ENCODE peak calls at places on chromosomes 6 and 20, in nine cellular contexts. M is stimulated activated CD8-positive, alpha-beta memory T cell treated with anti-CD3 and anti-CD28 coated beads, Interleukin-2, amount 100 ng/mL, for 1 hour; Z is pulmonary artery endothelial cell; E is amniotic epithelial cell; V is NCI-H2171; K is NCI-H1417; I is AG04450; C is choroid plexus epithelial cell; W is naive B cell. X is an unnamed sample.

GRCh38 chr6:10991115-10991514 is 53.0 kb downstream of the ELOVL2 start:
- DNase-seq in M (no peak), Z (no peak), E (no peak), V (no peak), K (no peak), I (no peak), C (no peak), W (no peak), X (no peak)

GRCh38 chr6:7542878-7543394 is 1.5 kb downstream of the DSP start:
- DNase-seq in M (no peak), Z (no peak), E (peak), V (peak), K (peak), I (no peak), C (peak), W (no peak), X (peak)

GRCh38 chr6:98574991-98575390 is 259.4 kb upstream of the POU3F2 start:
- DNase-seq in M (no peak), Z (no peak), E (no peak), V (no peak), K (no peak), I (no peak), C (no peak), W (no peak), X (no peak)

GRCh38 chr6:37965964-37966676 is 146.6 kb downstream of the ZFAND3 start:
- DNase-seq in M (no peak), Z (no peak), E (peak), V (no peak), K (no peak), I (no peak), C (peak), W (no peak), X (peak)

GRCh38 chr6:153965996-153966395 is 73.0 kb upstream of the OPRM1 start:
- DNase-seq in M (no peak), Z (no peak), E (peak), V (no peak), K (no peak), I (no peak), C (peak), W (no peak), X (peak)

GRCh38 chr20:1761116-1761515 is 103.5 kb upstream of the SIRPG start:
- DNase-seq in M (no peak), Z (no peak), E (peak), V (no peak), K (no peak), I (peak), C (peak), W (no peak), X (peak)

GRCh38 chr6:124799638-124800037 is 162.6 kb upstream of the RNF217 start:
- DNase-seq in M (no peak), Z (no peak), E (no peak), V (no peak), K (no peak), I (no peak), C (no peak), W (no peak), X (no peak)

GRCh38 chr20:35146922-35147574 is at the start of gene EDEM2:
- DNase-seq in M (peak), Z (peak), E (peak), V (peak), K (peak), I (peak), C (peak), W (peak), X (peak)

GRCh38 chr20:31587545-31588389 is 17.3 kb upstream of the ID1 start:
- DNase-seq in M (no peak), Z (no peak), E (no peak), V (peak), K (peak), I (no peak), C (peak), W (peak), X (peak)

GRCh38 chr6:81694214-81694613 is 58.3 kb downstream of the TENT5A start:
- DNase-seq in M (no peak), Z (no peak), E (no peak), V (no peak), K (peak), I (no peak), C (no peak), W (no peak), X (no peak)

GRCh38 chr6:122491915-122492537 is 20.4 kb upstream of the SERINC1 start:
- DNase-seq in M (peak), Z (peak), E (peak), V (peak), K (peak), I (peak), C (peak), W (peak), X (peak)

GRCh38 chr6:24497254-24497989 is 2.7 kb downstream of the ALDH5A1 start:
- DNase-seq in M (no peak), Z (no peak), E (no peak), V (no peak), K (no peak), I (no peak), C (no peak), W (no peak), X (no peak)

GRCh38 chr6:31663087-31663960 is 1.5 kb downstream of the GPANK1 start:
- DNase-seq in M (no peak), Z (no peak), E (peak), V (no peak), K (no peak), I (no peak), C (peak), W (no peak), X (peak)

GRCh38 chr20:21157006-21157405 is 31.1 kb downstream of the KIZ start:
- DNase-seq in M (no peak), Z (no peak), E (no peak), V (no peak), K (no peak), I (no peak), C (no peak), W (no peak), X (no peak)

GRCh38 chr6:134436281-134436815 is 118.4 kb upstream of the SGK1 start:
- DNase-seq in M (peak), Z (peak), E (peak), V (no peak), K (no peak), I (peak), C (peak), W (no peak), X (peak)

GRCh38 chr6:47483516-47483852 is 5.9 kb downstream of the CD2AP start:
- DNase-seq in M (no peak), Z (no peak), E (no peak), V (no peak), K (no peak), I (no peak), C (no peak), W (no peak), X (no peak)

GRCh38 chr20:25706793-25707192 is 10.1 kb upstream of the ZNF337 start:
- DNase-seq in M (peak), Z (no peak), E (no peak), V (no peak), K (no peak), I (no peak), C (no peak), W (peak), X (no peak)